ENCODE peak calls at places on chromosomes 6 and 20, in six cellular contexts. I, B, H, M, E and C are unnamed samples.

GRCh38 chr6:5190467-5190866 is 70.3 kb downstream of the LYRM4 start:
- DNase-seq in I (no peak), B (peak; percentile 90), H (no peak), M (peak; percentile 84), E (no peak), C (no peak)

GRCh38 chr6:150907385-150907784 is 41.9 kb downstream of the MTHFD1L start:
- DNase-seq in I (no peak), B (no peak), H (no peak), M (no peak), E (no peak), C (no peak)

GRCh38 chr20:46304361-46304760 is 3.9 kb downstream of the CDH22 start:
- DNase-seq in I (no peak), B (peak; percentile 11), H (no peak), M (no peak), E (no peak), C (no peak)

GRCh38 chr20:38610521-38610920 is 8.9 kb downstream of the ARHGAP40 start:
- DNase-seq in I (no peak), B (no peak), H (no peak), M (no peak), E (no peak), C (no peak)

GRCh38 chr6:151539506-151540268 is 45.9 kb downstream of the CCDC170 start:
- DNase-seq in I (no peak), B (no peak), H (no peak), M (no peak), E (no peak), C (no peak)

GRCh38 chr6:4128748-4129147 is 6.6 kb downstream of the ECI2 start:
- DNase-seq in I (no peak), B (no peak), H (no peak), M (peak; percentile 5), E (no peak), C (no peak)

GRCh38 chr20:19920388-19921138 is 96.6 kb upstream of the NAA20 start:
- DNase-seq in I (no peak), B (no peak), H (no peak), M (no peak), E (no peak), C (no peak)

GRCh38 chr6:56246941-56247653 is at the start of gene COL21A1:
- DNase-seq in I (peak; percentile 45), B (peak; percentile 45), H (peak; percentile 52), M (peak; percentile 14), E (peak; percentile 36), C (peak; percentile 59)

GRCh38 chr6:164581563-164581962 is 727.8 kb downstream of the C6orf118 start:
- DNase-seq in I (no peak), B (no peak), H (no peak), M (no peak), E (no peak), C (no peak)

GRCh38 chr6:164396071-164397047 is 913.0 kb downstream of the C6orf118 start:
- DNase-seq in I (no peak), B (no peak), H (no peak), M (no peak), E (no peak), C (no peak)

GRCh38 chr6:158611039-158611438 is 33.5 kb downstream of the DYNLT1 start:
- DNase-seq in I (no peak), B (no peak), H (no peak), M (no peak), E (no peak), C (no peak)

GRCh38 chr6:53735896-53736295 is 58.9 kb upstream of the LRRC1 start:
- DNase-seq in I (no peak), B (no peak), H (no peak), M (no peak), E (no peak), C (no peak)

GRCh38 chr6:145507251-145507650 is 228.1 kb downstream of the EPM2A start:
- DNase-seq in I (no peak), B (no peak), H (no peak), M (no peak), E (no peak), C (no peak)

GRCh38 chr6:77463308-77463880 is at the start of gene HTR1B:
- DNase-seq in I (no peak), B (no peak), H (no peak), M (no peak), E (no peak), C (no peak)

GRCh38 chr6:25777031-25777430 is 22.5 kb downstream of the SLC17A4 start:
- DNase-seq in I (no peak), B (no peak), H (no peak), M (peak; percentile 76), E (no peak), C (no peak)

GRCh38 chr20:40663991-40664880 is 24.8 kb downstream of the MAFB start:
- DNase-seq in I (no peak), B (no peak), H (no peak), M (peak; percentile 87), E (peak; percentile 73), C (no peak)

GRCh38 chr6:141610741-141611140 is 522.0 kb upstream of the GJE1 start:
- DNase-seq in I (no peak), B (peak; percentile 12), H (peak; percentile 8), M (peak; percentile 66), E (no peak), C (no peak)

GRCh38 chr6:84107495-84107894 is 73.9 kb downstream of the MRAP2 start:
- DNase-seq in I (no peak), B (no peak), H (no peak), M (no peak), E (no peak), C (no peak)

GRCh38 chr20:61726979-61727378 is 338.7 kb downstream of the TAF4 start:
- DNase-seq in I (no peak), B (no peak), H (no peak), M (no peak), E (no peak), C (no peak)

GRCh38 chr6:147017153-147017552 is 187.1 kb upstream of the STXBP5 start:
- DNase-seq in I (no peak), B (no peak), H (no peak), M (no peak), E (no peak), C (no peak)

GRCh38 chr6:14771026-14771425 is 474.8 kb upstream of the JARID2 start:
- DNase-seq in I (no peak), B (no peak), H (no peak), M (no peak), E (no peak), C (no peak)

GRCh38 chr6:34672657-34673043 is 23.9 kb downstream of the ILRUN start:
- DNase-seq in I (no peak), B (no peak), H (no peak), M (no peak), E (no peak), C (no peak)

GRCh38 chr6:34674268-34674639 is 22.3 kb downstream of the ILRUN start:
- DNase-seq in I (no peak), B (no peak), H (no peak), M (no peak), E (no peak), C (no peak)

GRCh38 chr6:34679552-34680255 is 16.9 kb downstream of the ILRUN start:
- DNase-seq in I (no peak), B (peak; percentile 65), H (no peak), M (no peak), E (no peak), C (no peak)

GRCh38 chr6:34673079-34673478 is 23.5 kb downstream of the ILRUN start:
- DNase-seq in I (no peak), B (no peak), H (no peak), M (no peak), E (no peak), C (no peak)

GRCh38 chr6:34676140-34676539 is 20.4 kb downstream of the ILRUN start:
- DNase-seq in I (no peak), B (no peak), H (no peak), M (no peak), E (no peak), C (no peak)
- H3K4me1 ChIP-seq in I (peaks cover 44% of the 10 kb centered on the region), B (peaks cover 19% of the 10 kb centered on the region), H (no peaks in the 10 kb centered on the region), M (peaks cover 3% of the 10 kb centered on the region), E (peaks cover 18% of the 10 kb centered on the region), C (peaks cover 56% of the 10 kb centered on the region)

GRCh38 chr20:36604952-36605308 is 649 bp upstream of the RAB5IF start:
- DNase-seq in I (peak; percentile 44), B (no peak), H (no peak), M (no peak), E (no peak), C (peak; percentile 19)
- H3K4me1 ChIP-seq in I (peaks cover 13% of the 10 kb centered on the region), B (no peaks in the 10 kb centered on the region), H (peaks cover 7% of the 10 kb centered on the region), M (peaks cover 7% of the 10 kb centered on the region), E (no peaks in the 10 kb centered on the region), C (peaks cover 35% of the 10 kb centered on the region)

GRCh38 chr20:32555584-32555983 is 29.5 kb downstream of the NOL4L start:
- DNase-seq in I (no peak), B (no peak), H (no peak), M (no peak), E (no peak), C (no peak)
- H3K4me1 ChIP-seq in I (no peaks in the 10 kb centered on the region), B (no peaks in the 10 kb centered on the region), H (peaks cover 23% of the 10 kb centered on the region), M (peaks cover 9% of the 10 kb centered on the region), E (no peaks in the 10 kb centered on the region), C (no peaks in the 10 kb centered on the region)

GRCh38 chr6:35602133-35602946 is 86.4 kb downstream of the FKBP5 start:
- DNase-seq in I (no peak), B (peak; percentile 79), H (no peak), M (no peak), E (no peak), C (no peak)

GRCh38 chr6:35596448-35597442 is 84.0 kb upstream of the TULP1 start:
- DNase-seq in I (no peak), B (peak; percentile 95), H (no peak), M (no peak), E (no peak), C (no peak)

GRCh38 chr6:35600659-35601125 is 88.0 kb upstream of the TULP1 start:
- DNase-seq in I (no peak), B (no peak), H (no peak), M (no peak), E (no peak), C (no peak)

GRCh38 chr6:35601331-35602132 is 87.2 kb downstream of the FKBP5 start:
- DNase-seq in I (peak; percentile 74), B (peak; percentile 99), H (no peak), M (peak; percentile 21), E (peak; percentile 46), C (no peak)

GRCh38 chr6:35599761-35600658 is 87.3 kb upstream of the TULP1 start:
- DNase-seq in I (no peak), B (no peak), H (no peak), M (no peak), E (no peak), C (no peak)
- H3K4me1 ChIP-seq in I (peaks cover 41% of the 10 kb centered on the region), B (peaks cover 18% of the 10 kb centered on the region), H (no peaks in the 10 kb centered on the region), M (peaks cover 4% of the 10 kb centered on the region), E (peaks cover 30% of the 10 kb centered on the region), C (peaks cover 89% of the 10 kb centered on the region)

GRCh38 chr6:11282245-11282644 is 49.8 kb upstream of the NEDD9 start:
- DNase-seq in I (no peak), B (no peak), H (no peak), M (no peak), E (no peak), C (no peak)
- H3K4me1 ChIP-seq in I (no peaks in the 10 kb centered on the region), B (peaks cover 8% of the 10 kb centered on the region), H (no peaks in the 10 kb centered on the region), M (peaks cover 14% of the 10 kb centered on the region), E (no peaks in the 10 kb centered on the region), C (peaks cover 6% of the 10 kb centered on the region)